ENCODE peak calls at places on chromosomes 4 and X, in four cellular contexts. T is Peyer's patch, J is hepatocyte, N is uterus. R is an unnamed sample.

GRCh38 chr4:153582954-153583456 is 101.1 kb upstream of the TLR2 start:
- DNase-seq in T (no peak), J (no peak), N (no peak), R (no peak)

GRCh38 chrX:261167-261857 is 19.9 kb upstream of the PLCXD1 start:
- DNase-seq in T (no peak), J (peak), N (no peak), R (no peak)

GRCh38 chr4:69096111-69096656 is at the start of gene UGT2B7:
- DNase-seq in T (no peak), J (no peak), N (no peak), R (no peak)

GRCh38 chr4:159103406-159104131 is 690 bp downstream of the RAPGEF2 start:
- DNase-seq in T (peak), J (peak), N (peak), R (no peak)

GRCh38 chrX:11953615-11954014 is 184.7 kb upstream of the FRMPD4 start:
- DNase-seq in T (no peak), J (peak), N (no peak), R (peak)

GRCh38 chr4:22498866-22499265 is 17.0 kb downstream of the ADGRA3 start:
- DNase-seq in T (no peak), J (no peak), N (no peak), R (no peak)

GRCh38 chrX:72306085-72306801 is 529 bp upstream of the CITED1 start:
- DNase-seq in T (no peak), J (no peak), N (no peak), R (no peak)

GRCh38 chr4:129094347-129094746 is 1.0 kb upstream of the SCLT1 start:
- DNase-seq in T (no peak), J (no peak), N (no peak), R (no peak)

GRCh38 chr4:110852793-110853192 is 229.9 kb upstream of the PITX2 start:
- DNase-seq in T (no peak), J (no peak), N (no peak), R (no peak)

GRCh38 chrX:13891367-13892146 is 74.7 kb upstream of the GPM6B start:
- DNase-seq in T (no peak), J (no peak), N (no peak), R (no peak)

GRCh38 chr4:8086751-8087445 is 71.7 kb downstream of the ABLIM2 start:
- DNase-seq in T (no peak), J (no peak), N (no peak), R (no peak)

GRCh38 chr4:147447820-147448219 is 33.1 kb upstream of the EDNRA start:
- DNase-seq in T (no peak), J (no peak), N (no peak), R (no peak)

GRCh38 chrX:110418220-110418856 is 59.7 kb downstream of the RTL9 start:
- DNase-seq in T (no peak), J (peak), N (peak), R (no peak)

GRCh38 chr4:143089291-143089690 is 95.4 kb upstream of the USP38 start:
- DNase-seq in T (no peak), J (no peak), N (no peak), R (no peak)

GRCh38 chr4:41460641-41461040 is 77.3 kb upstream of the LIMCH1 start:
- DNase-seq in T (no peak), J (no peak), N (no peak), R (no peak)

GRCh38 chrX:54479471-54480122 is 16.4 kb downstream of the FGD1 start:
- DNase-seq in T (no peak), J (no peak), N (no peak), R (no peak)

GRCh38 chrX:149259241-149259640 is 245.9 kb downstream of the IDS start:
- DNase-seq in T (no peak), J (no peak), N (no peak), R (no peak)

GRCh38 chr4:148006025-148006424 is 274.1 kb downstream of the ARHGAP10 start:
- DNase-seq in T (no peak), J (no peak), N (no peak), R (no peak)

GRCh38 chr4:142781114-142781513 is 65.0 kb downstream of the INPP4B start:
- DNase-seq in T (no peak), J (no peak), N (no peak), R (no peak)

GRCh38 chrX:118847676-118848075 is 24.1 kb downstream of the ZCCHC12 start:
- DNase-seq in T (no peak), J (peak), N (no peak), R (no peak)

GRCh38 chr4:60020389-60020788 is 1179.7 kb upstream of the ADGRL3 start:
- DNase-seq in T (no peak), J (no peak), N (no peak), R (no peak)

GRCh38 chrX:100368167-100368566 is 41.9 kb downstream of the PCDH19 start:
- DNase-seq in T (no peak), J (peak), N (no peak), R (no peak)

GRCh38 chrX:2401590-2402360 is 99.0 kb downstream of the DHRSX start:
- DNase-seq in T (no peak), J (peak), N (no peak), R (peak)

GRCh38 chrX:97563531-97564133 is 679.9 kb downstream of the RPA4 start:
- DNase-seq in T (no peak), J (peak), N (peak), R (peak)

GRCh38 chr4:6069845-6070709 is 51.8 kb upstream of the C4orf50 start:
- DNase-seq in T (no peak), J (no peak), N (no peak), R (no peak)

GRCh38 chr4:158782539-158783360 is 13.9 kb downstream of the FNIP2 start:
- DNase-seq in T (no peak), J (peak), N (no peak), R (no peak)

GRCh38 chrX:24694825-24695224 is 1.1 kb downstream of the POLA1 start:
- DNase-seq in T (no peak), J (no peak), N (no peak), R (no peak)
- H3K4me3 ChIP-seq in T (no peak), J (peak), N (no peak), R (no peak)

GRCh38 chrX:115579327-115579726 is 18.4 kb downstream of the PLS3 start:
- DNase-seq in T (no peak), J (no peak), N (no peak), R (no peak)
- H3K4me3 ChIP-seq in T (no peak), J (no peak), N (no peak), R (no peak)

DNA sequence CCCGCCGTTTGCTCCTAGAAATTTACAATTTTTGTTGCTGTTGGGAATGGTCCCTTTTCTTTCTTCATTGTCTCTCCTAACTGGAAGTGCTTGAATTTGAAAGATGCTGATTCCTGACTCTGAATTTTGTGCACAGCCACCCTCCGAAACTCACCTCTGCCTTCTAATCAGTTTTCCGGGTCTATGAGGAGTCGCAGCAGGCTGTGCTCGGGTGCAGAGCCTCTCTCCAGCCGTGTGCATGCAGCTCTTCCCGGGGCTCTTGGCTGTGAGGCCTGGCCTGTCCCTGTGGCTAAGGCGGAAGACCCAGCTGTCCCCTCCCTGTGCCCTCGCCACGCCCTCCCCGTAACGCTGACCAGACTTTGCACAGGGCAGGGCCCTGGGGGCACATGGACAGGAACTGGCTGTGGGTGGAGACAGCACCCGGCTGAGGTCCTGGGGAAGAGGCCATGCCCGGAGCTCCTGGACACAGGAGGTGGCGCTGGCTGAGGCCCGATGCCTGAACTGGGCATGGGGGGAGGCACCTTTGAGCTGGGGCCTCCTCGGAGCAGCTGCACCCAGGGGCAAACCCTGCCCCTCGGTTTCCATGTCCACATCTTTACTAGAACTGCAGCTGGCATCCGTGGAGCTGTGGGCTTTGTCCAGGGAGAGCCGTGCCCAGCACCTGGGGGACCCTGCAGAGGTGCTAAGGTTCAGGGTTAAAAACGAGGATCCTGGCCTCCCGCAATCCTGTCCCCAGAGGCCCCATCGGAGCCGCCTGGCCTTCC is 32.6 kb upstream of the SPON2 start:
- DNase-seq in T (peak), J (peak), N (peak), R (no peak)
- H3K4me3 ChIP-seq in T (no peak), J (no peak), N (no peak), R (no peak)

GRCh38 chr4:139709660-139710059 is 44.0 kb downstream of the MGST2 start:
- DNase-seq in T (no peak), J (no peak), N (no peak), R (no peak)

GRCh38 chr4:139710073-139710472 is 44.5 kb downstream of the MGST2 start:
- DNase-seq in T (no peak), J (no peak), N (no peak), R (no peak)

GRCh38 chr4:139715721-139716391 is 50.2 kb downstream of the MGST2 start:
- DNase-seq in T (no peak), J (peak), N (no peak), R (no peak)

GRCh38 chr4:139712882-139713281 is 47.3 kb downstream of the MGST2 start:
- DNase-seq in T (no peak), J (no peak), N (no peak), R (no peak)

DNA sequence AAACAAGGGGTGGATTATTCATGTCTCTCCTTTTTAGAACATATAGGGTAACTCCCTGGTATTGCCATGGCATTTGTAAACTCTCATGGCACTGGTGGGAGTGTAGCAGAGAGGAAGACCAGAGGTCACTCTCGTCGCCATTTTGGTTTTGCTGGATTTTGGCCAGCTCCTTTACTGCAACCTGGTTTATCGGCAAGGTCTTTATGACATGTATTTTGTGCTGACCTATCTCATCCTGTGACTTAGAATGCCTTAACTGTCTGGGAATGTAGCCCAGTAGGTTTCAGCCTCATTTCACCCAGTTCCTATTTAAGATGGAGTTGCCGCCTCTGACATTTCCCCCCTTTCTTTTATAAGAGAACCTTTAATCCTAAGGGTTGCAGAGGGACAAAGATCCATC is 45.8 kb downstream of the MGST2 start:
- DNase-seq in T (no peak), J (no peak), N (no peak), R (no peak)
- H3K4me3 ChIP-seq in T (no peak), J (no peak), N (no peak), R (no peak)

DNA sequence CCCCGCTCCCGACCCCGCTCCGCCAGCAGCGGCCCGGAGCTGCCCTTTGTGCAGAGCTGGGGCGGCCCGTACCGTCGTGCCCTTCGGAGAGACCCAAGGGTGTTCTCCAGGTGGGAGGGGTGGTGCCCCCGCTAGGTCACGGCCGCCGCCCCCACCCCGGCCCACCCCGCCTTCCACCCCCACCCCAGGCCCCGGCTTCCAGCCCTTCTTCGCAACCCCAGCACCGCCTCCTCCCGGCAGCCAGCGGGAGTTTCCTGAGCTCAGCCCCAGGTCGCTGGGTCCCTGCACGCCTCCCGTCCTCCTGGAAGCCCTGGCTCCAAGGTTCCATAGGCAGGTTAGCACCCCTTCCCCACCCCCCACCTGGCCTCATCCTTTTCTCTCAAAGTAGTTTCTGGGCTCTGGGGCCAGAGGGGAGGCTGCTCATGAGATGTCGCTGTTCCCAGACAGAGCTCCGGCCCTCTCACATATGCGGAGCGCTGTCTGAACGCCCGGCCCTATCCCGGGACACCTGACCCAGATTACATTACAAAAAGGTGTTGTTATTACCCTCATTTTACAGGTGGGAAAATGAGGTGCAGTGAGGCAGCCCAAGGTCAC is 25.2 kb upstream of the FGFR3 start:
- DNase-seq in T (peak), J (peak), N (no peak), R (no peak)
- H3K4me3 ChIP-seq in T (peak), J (no peak), N (no peak), R (peak)

DNA sequence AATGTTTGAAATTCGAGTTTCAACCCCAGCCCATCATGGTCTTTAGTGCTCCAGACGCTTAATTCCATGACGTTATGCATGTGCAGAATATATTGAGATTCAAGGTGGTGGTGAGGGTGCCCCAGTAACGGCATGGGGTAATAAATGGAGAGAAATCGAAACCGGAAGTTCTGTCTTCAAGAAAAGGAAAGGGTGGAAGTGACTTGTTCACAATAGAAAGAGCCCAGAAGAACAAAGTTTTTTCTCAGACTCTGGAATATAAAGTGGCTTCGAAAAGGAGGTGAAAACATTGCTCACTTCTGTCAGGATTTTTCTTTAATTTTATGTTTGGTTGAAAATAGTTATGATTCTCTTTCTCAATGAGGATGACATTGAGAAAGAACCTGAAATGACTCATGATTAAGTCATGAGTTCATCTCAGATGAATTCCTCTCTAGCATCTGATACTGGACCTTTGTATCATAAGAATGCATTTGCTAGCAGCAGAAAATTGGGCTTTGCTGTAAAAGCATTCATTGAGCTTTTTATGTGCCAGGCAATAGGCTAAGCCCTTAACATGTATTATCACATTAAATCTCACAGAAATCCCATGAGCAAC is 798 bp upstream of the DDX60L start:
- DNase-seq in T (no peak), J (peak), N (no peak), R (no peak)
- H3K4me3 ChIP-seq in T (peak), J (peak), N (peak), R (peak)

R was measured in kidney epithelial cell.